ENCODE peak calls at places on chromosomes 5 and 9, in nine cellular contexts. D, L, J, R, W, N, O, H and P are unnamed samples.

GRCh38 chr5:153099328-153099727 is 391.1 kb upstream of the GRIA1 start:
- DNase-seq in D (no peak), L (no peak), J (no peak), R (no peak), W (no peak), N (no peak), O (no peak), H (no peak), P (no peak)

GRCh38 chr9:30688801-30689200 is 1695.6 kb upstream of the ACO1 start:
- DNase-seq in D (no peak), L (no peak), J (no peak), R (no peak), W (no peak), N (no peak), O (no peak), H (no peak), P (no peak)

GRCh38 chr5:2608391-2608790 is 143.1 kb downstream of the IRX2 start:
- DNase-seq in D (no peak), L (no peak), J (no peak), R (no peak), W (no peak), N (no peak), O (no peak), H (no peak), P (no peak)

GRCh38 chr5:143024227-143024920 is 254.2 kb downstream of the ARHGAP26 start:
- DNase-seq in D (no peak), L (no peak), J (no peak), R (no peak), W (no peak), N (no peak), O (no peak), H (no peak), P (no peak)

GRCh38 chr9:108058137-108058779 is 568.7 kb upstream of the KLF4 start:
- DNase-seq in D (no peak), L (no peak), J (no peak), R (no peak), W (no peak), N (no peak), O (no peak), H (no peak), P (no peak)

GRCh38 chr5:127228540-127229184 is 61.9 kb upstream of the MEGF10 start:
- DNase-seq in D (peak), L (no peak), J (no peak), R (no peak), W (no peak), N (no peak), O (no peak), H (no peak), P (no peak)

GRCh38 chr5:77683171-77683732 is 44.7 kb upstream of the OTP start:
- DNase-seq in D (no peak), L (no peak), J (no peak), R (no peak), W (peak), N (no peak), O (no peak), H (no peak), P (no peak)

GRCh38 chr5:135244620-135245021 is 154.4 kb downstream of the MACROH2A1 start:
- DNase-seq in D (no peak), L (no peak), J (no peak), R (no peak), W (no peak), N (no peak), O (no peak), H (peak), P (no peak)

GRCh38 chr5:43036856-43037711 is 3.0 kb downstream of the ANXA2R start:
- DNase-seq in D (peak), L (no peak), J (no peak), R (no peak), W (peak), N (no peak), O (no peak), H (no peak), P (peak)

GRCh38 chr5:136190904-136191303 is 2.1 kb downstream of the SMIM32 start:
- DNase-seq in D (no peak), L (no peak), J (no peak), R (no peak), W (no peak), N (no peak), O (no peak), H (no peak), P (no peak)

GRCh38 chr9:70205366-70206020 is 53.3 kb upstream of the SMC5 start:
- DNase-seq in D (no peak), L (no peak), J (no peak), R (no peak), W (no peak), N (no peak), O (no peak), H (no peak), P (no peak)

GRCh38 chr9:1454980-1455367 is 404.8 kb downstream of the DMRT2 start:
- DNase-seq in D (no peak), L (no peak), J (no peak), R (no peak), W (no peak), N (no peak), O (no peak), H (no peak), P (no peak)

GRCh38 chr9:109329274-109330258 is 8.7 kb upstream of the EPB41L4B start:
- DNase-seq in D (peak), L (peak), J (no peak), R (no peak), W (peak), N (no peak), O (no peak), H (peak), P (peak)

GRCh38 chr5:132008961-132009680 is 2.3 kb downstream of the ACSL6 start:
- DNase-seq in D (no peak), L (no peak), J (no peak), R (no peak), W (no peak), N (no peak), O (no peak), H (peak), P (no peak)

GRCh38 chr9:109411818-109412352 is 86.2 kb downstream of the PTPN3 start:
- DNase-seq in D (no peak), L (no peak), J (peak), R (no peak), W (peak), N (no peak), O (peak), H (no peak), P (peak)

GRCh38 chr5:123174916-123175481 is 86.0 kb downstream of the PRDM6 start:
- DNase-seq in D (no peak), L (no peak), J (no peak), R (no peak), W (no peak), N (no peak), O (no peak), H (no peak), P (no peak)
- H3K27ac ChIP-seq in D (no peak), L (no peak), J (no peak), R (no peak), W (no peak), N (no peak), O (no peak), H (no peak), P (no peak)

GRCh38 chr5:54037205-54037604 is 273.2 kb downstream of the ARL15 start:
- DNase-seq in D (no peak), L (no peak), J (no peak), R (no peak), W (no peak), N (no peak), O (no peak), H (no peak), P (no peak)
- H3K27ac ChIP-seq in D (no peak), L (no peak), J (no peak), R (no peak), W (no peak), N (no peak), O (no peak), H (no peak), P (no peak)

DNA sequence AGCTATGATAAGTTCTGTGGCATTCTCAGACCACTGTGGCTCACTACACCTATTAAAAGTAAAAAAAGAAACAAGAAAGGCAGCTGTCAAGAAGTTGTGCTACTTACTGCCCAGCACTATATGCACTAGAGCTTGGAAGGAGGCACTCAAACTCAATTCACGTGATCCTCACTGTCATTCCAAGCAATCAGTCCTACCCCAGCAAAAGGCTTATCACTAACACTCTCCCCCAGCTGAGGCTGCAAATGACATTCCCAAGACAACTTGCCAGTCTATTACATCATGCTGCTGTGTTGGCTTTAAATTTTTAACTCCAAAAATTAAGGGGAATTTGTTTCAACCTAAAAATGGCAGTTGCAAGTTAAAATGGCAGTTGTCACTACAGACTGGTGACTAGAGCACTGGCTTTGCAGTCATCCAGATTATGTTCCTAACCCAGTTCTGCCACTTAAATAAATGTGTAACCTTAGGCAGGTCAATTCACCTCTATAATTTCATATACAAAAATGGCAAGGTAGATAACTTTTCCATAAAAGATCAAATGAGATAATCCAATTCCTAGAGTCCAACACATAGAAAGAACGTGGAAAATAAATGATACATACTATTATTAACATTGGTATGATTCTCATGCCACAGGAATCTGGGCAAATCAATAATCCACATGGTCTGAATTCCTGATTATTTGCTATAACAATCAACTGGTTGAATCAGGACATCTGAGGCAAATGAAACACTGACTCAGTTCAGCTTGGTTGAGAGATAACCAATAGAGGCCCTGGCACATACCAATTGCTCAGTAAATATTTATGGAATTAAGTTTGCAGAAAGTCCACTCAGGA is 52.4 kb downstream of the FBXW11 start:
- DNase-seq in D (no peak), L (no peak), J (peak), R (no peak), W (peak), N (no peak), O (no peak), H (no peak), P (peak)
- H3K27ac ChIP-seq in D (no peak), L (peak), J (peak), R (peak), W (peak), N (no peak), O (no peak), H (no peak), P (peak)

GRCh38 chr9:129566563-129567266 is 54.2 kb downstream of the C9orf50 start:
- DNase-seq in D (no peak), L (no peak), J (no peak), R (no peak), W (no peak), N (no peak), O (no peak), H (no peak), P (no peak)
- H3K27ac ChIP-seq in D (no peak), L (no peak), J (no peak), R (no peak), W (no peak), N (no peak), O (no peak), H (no peak), P (no peak)